ENCODE peak calls at places on chromosome 15, in four cellular contexts. K is GM06990, Z is suprapubic skin, H is GM13977. E is an unnamed sample.

GRCh38 chr15:59377940-59378339 is 5.3 kb upstream of the MYO1E start:
- DNase-seq in Z (no peak), K (no peak), H (no peak), E (no peak)

GRCh38 chr15:74787251-74788041 is 5.6 kb downstream of the CSK start:
- DNase-seq in Z (no peak), H (peak), K (peak), E (peak)

GRCh38 chr15:96356494-96357455 is 26.3 kb downstream of the NR2F2 start:
- DNase-seq in H (peak), K (peak), Z (no peak), E (peak)

GRCh38 chr15:29859981-29860745 is 37.9 kb upstream of the TJP1 start:
- DNase-seq in K (no peak), H (no peak), Z (no peak), E (no peak)

GRCh38 chr15:29538110-29538509 is 268.5 kb upstream of the NSMCE3 start:
- DNase-seq in K (no peak), H (no peak), Z (no peak), E (no peak)

GRCh38 chr15:92268900-92269299 is 124.8 kb upstream of the ST8SIA2 start:
- DNase-seq in K (no peak), H (no peak), Z (no peak), E (no peak)

GRCh38 chr15:88701561-88702095 is 62.8 kb downstream of the ISG20 start:
- DNase-seq in H (peak), Z (no peak), K (no peak), E (peak)

GRCh38 chr15:94856267-94856854 is 625.0 kb downstream of the MCTP2 start:
- DNase-seq in Z (no peak), H (no peak), K (no peak), E (no peak)

DNA sequence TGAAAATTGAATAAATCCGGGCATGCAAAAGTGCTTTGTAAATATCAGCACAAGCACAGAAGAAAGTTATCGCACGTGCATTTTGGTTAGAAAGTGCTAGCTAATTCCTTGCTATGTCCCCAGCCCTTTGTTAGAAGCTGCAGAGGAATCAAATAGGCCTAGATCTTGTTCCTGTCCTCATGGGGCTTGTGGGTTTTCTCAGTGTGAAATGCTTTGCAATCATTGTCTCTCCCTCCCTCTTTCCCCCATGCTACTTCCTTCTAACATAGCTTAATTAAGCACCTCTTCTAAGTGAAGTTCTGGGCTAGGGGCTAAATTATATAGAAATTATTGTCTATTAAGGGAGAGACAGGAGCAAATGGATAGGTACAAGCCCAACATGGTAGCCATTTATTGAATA is 271.7 kb downstream of the RPLP1 start:
- DNase-seq in K (no peak), Z (no peak), H (no peak), E (no peak)
- TF ChIP-seq CTCF in K (no peak), Z (no peak), H (no peak), E (no peak)

DNA sequence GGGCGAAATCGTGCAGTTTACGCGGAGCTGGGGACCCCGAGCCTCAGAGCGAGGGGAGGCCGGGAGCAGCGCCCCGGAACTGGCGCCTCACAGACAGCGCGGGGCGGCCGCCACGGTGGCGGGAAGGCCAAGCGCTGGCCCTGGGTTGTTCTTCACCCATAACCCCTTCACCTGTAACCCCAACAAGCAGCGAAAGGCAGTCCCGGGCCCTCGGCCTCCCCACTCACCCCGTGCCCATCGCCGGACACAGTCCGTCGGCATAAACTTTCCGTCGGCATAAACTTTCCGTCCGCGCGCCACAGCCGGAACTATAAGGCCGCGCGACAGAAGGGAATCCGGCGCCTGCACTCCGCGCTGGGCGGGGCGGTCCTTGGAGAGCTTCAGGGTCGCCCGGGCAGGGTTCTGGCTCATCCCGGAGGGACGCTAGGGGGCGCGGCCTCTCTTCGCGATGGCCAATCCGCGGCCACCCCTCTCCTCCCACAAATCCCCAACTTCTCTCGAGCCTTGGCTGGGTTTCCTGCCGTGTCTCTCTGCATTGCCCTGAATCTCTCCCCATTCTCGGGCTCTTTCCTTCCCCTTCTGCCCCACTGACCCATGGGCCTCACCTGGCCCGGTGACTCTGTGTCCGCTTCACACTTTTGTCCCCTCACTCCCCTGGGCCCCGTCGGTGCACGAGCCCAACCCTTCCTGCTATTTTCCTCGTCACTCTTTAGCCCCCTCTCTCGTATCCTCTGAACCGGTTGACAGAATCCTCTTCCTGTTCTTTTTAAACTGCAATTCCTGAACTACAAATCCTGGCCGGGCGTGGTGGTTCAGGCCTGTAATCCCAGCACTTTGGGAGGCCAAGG is at the start of gene INTS14:
- DNase-seq in Z (peak), H (peak), K (peak), E (peak)
- TF ChIP-seq CTCF in Z (peak), H (peak), K (peak), E (peak)

GRCh38 chr15:84752195-84752594 is 3.8 kb downstream of the ZNF592 start:
- DNase-seq in K (no peak), Z (no peak), H (no peak), E (no peak)

GRCh38 chr15:84750583-84751092 is 2.2 kb downstream of the ZNF592 start:
- DNase-seq in K (peak), Z (no peak), H (peak), E (peak)

GRCh38 chr15:84749111-84749991 is 959 bp downstream of the ZNF592 start:
- DNase-seq in H (no peak), K (peak), Z (no peak), E (no peak)

GRCh38 chr15:84747423-84748273 is 744 bp upstream of the ZNF592 start:
- DNase-seq in K (peak), H (peak), Z (peak), E (peak)

GRCh38 chr15:84748274-84749110 is at the start of gene ZNF592:
- DNase-seq in Z (peak), K (peak), H (peak), E (peak)
- TF ChIP-seq CTCF in Z (peak), K (no peak), H (peak), E (no peak)

GRCh38 chr15:85800460-85801123 is 5.9 kb upstream of the KLHL25 start:
- DNase-seq in K (no peak), H (no peak), Z (no peak), E (no peak)
- TF ChIP-seq CTCF in K (no peak), H (no peak), Z (no peak), E (no peak)

GRCh38 chr15:65836665-65837064 is 32.6 kb upstream of the RAB11A start:
- DNase-seq in K (no peak), H (no peak), Z (no peak), E (no peak)

GRCh38 chr15:65834603-65835282 is 34.5 kb upstream of the RAB11A start:
- DNase-seq in Z (no peak), K (no peak), H (no peak), E (no peak)

GRCh38 chr15:65832549-65833364 is 36.5 kb upstream of the RAB11A start:
- DNase-seq in Z (peak), K (peak), H (peak), E (no peak)

GRCh38 chr15:65835452-65835851 is 33.8 kb upstream of the RAB11A start:
- DNase-seq in K (no peak), H (no peak), Z (no peak), E (no peak)

GRCh38 chr15:65833501-65834220 is 35.6 kb upstream of the RAB11A start:
- DNase-seq in H (no peak), K (no peak), Z (no peak), E (no peak)
- TF ChIP-seq CTCF in H (no peak), K (no peak), Z (no peak), E (no peak)

DNA sequence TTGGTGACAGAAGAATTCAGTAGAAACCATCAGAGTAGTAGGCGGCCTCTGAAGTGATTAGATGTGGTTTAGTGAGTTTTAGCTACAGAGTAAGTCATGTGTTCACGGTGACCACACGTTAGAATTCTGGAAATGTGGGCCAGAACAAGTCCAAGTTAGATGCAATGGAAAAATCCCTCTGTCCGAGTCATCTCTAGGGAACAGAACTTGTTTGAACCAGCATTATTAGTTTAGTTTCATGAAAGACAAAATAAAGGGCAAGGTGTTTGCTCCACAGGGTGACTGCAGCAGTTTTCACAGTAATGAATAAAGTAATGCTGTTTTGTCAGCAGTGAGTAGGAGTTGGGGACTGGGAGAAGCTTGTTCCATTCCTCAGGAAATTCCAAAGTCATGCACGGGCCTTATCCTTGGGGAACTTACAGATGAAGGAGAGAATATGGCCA is 100.2 kb downstream of the CGNL1 start:
- DNase-seq in K (no peak), Z (no peak), H (no peak), E (no peak)
- TF ChIP-seq CTCF in K (no peak), Z (no peak), H (no peak), E (no peak)

GRCh38 chr15:48565560-48566482 is 79.7 kb downstream of the FBN1 start:
- DNase-seq in H (no peak), K (no peak), Z (no peak), E (no peak)
- TF ChIP-seq CTCF in H (no peak), K (no peak), Z (no peak), E (no peak)

GRCh38 chr15:40081691-40082194 is 26.9 kb downstream of the BMF start:
- DNase-seq in Z (peak), H (no peak), K (no peak), E (no peak)
- TF ChIP-seq CTCF in Z (no peak), H (no peak), K (no peak), E (no peak)